ENCODE peak calls at places on chromosomes 13 and 19, in seven cellular contexts. One of them, this sample, is unnamed.

GRCh38 chr13:35818577-35819165 is 312.5 kb downstream of the DCLK1 start:
- ATAC-seq in heart left ventricle: no peak
- ATAC-seq in right lobe of liver: peak; percentile 41
- ATAC-seq in upper lobe of left lung: peak; percentile 75
- ATAC-seq in gastrocnemius medialis: peak; percentile 53
- ATAC-seq in HCT116: peak; percentile 64
- ATAC-seq in A549: no peak
- ATAC-seq in this sample: peak; percentile 57

GRCh38 chr13:83692800-83693199 is 189.5 kb downstream of the SLITRK1 start:
- ATAC-seq in heart left ventricle: no peak
- ATAC-seq in right lobe of liver: no peak
- ATAC-seq in upper lobe of left lung: no peak
- ATAC-seq in gastrocnemius medialis: no peak
- ATAC-seq in HCT116: no peak
- ATAC-seq in A549: no peak
- ATAC-seq in this sample: no peak

GRCh38 chr13:45410466-45410865 is 7.7 kb downstream of the SLC25A30 start:
- ATAC-seq in heart left ventricle: no peak
- ATAC-seq in right lobe of liver: no peak
- ATAC-seq in upper lobe of left lung: no peak
- ATAC-seq in gastrocnemius medialis: no peak
- ATAC-seq in HCT116: no peak
- ATAC-seq in A549: no peak
- ATAC-seq in this sample: no peak

GRCh38 chr13:50261502-50261901 is 246.3 kb downstream of the KCNRG start:
- ATAC-seq in heart left ventricle: no peak
- ATAC-seq in right lobe of liver: no peak
- ATAC-seq in upper lobe of left lung: no peak
- ATAC-seq in gastrocnemius medialis: no peak
- ATAC-seq in HCT116: peak; percentile 42
- ATAC-seq in A549: no peak
- ATAC-seq in this sample: no peak

GRCh38 chr19:43781630-43782310 is 997 bp upstream of the KCNN4 start:
- ATAC-seq in heart left ventricle: no peak
- ATAC-seq in right lobe of liver: no peak
- ATAC-seq in upper lobe of left lung: no peak
- ATAC-seq in gastrocnemius medialis: no peak
- ATAC-seq in HCT116: no peak
- ATAC-seq in A549: no peak
- ATAC-seq in this sample: no peak

GRCh38 chr13:73334459-73334858 is 275.7 kb downstream of the KLF5 start:
- ATAC-seq in heart left ventricle: no peak
- ATAC-seq in right lobe of liver: no peak
- ATAC-seq in upper lobe of left lung: no peak
- ATAC-seq in gastrocnemius medialis: no peak
- ATAC-seq in HCT116: no peak
- ATAC-seq in A549: peak; percentile 52
- ATAC-seq in this sample: no peak

GRCh38 chr13:101700598-101700997 is 248.1 kb downstream of the ITGBL1 start:
- ATAC-seq in heart left ventricle: peak; percentile 62
- ATAC-seq in right lobe of liver: peak; percentile 55
- ATAC-seq in upper lobe of left lung: peak; percentile 82
- ATAC-seq in gastrocnemius medialis: peak; percentile 72
- ATAC-seq in HCT116: no peak
- ATAC-seq in A549: no peak
- ATAC-seq in this sample: peak; percentile 85

GRCh38 chr13:73989244-73989843 is 144.9 kb downstream of the KLF12 start:
- ATAC-seq in heart left ventricle: no peak
- ATAC-seq in right lobe of liver: peak; percentile 95
- ATAC-seq in upper lobe of left lung: no peak
- ATAC-seq in gastrocnemius medialis: no peak
- ATAC-seq in HCT116: no peak
- ATAC-seq in A549: no peak
- ATAC-seq in this sample: no peak

GRCh38 chr19:34082289-34083077 is 89.8 kb upstream of the LSM14A start:
- ATAC-seq in heart left ventricle: no peak
- ATAC-seq in right lobe of liver: no peak
- ATAC-seq in upper lobe of left lung: no peak
- ATAC-seq in gastrocnemius medialis: no peak
- ATAC-seq in HCT116: no peak
- ATAC-seq in A549: no peak
- ATAC-seq in this sample: no peak

GRCh38 chr19:40191836-40192646 is 815 bp downstream of the MAP3K10 start:
- ATAC-seq in heart left ventricle: no peak
- ATAC-seq in right lobe of liver: peak; percentile 4
- ATAC-seq in upper lobe of left lung: peak; percentile 21
- ATAC-seq in gastrocnemius medialis: no peak
- ATAC-seq in HCT116: peak; percentile 58
- ATAC-seq in A549: peak; percentile 44
- ATAC-seq in this sample: peak; percentile 8

GRCh38 chr19:48418317-48419064 is 25.0 kb downstream of the GRIN2D start:
- ATAC-seq in heart left ventricle: no peak
- ATAC-seq in right lobe of liver: no peak
- ATAC-seq in upper lobe of left lung: no peak
- ATAC-seq in gastrocnemius medialis: no peak
- ATAC-seq in HCT116: peak; percentile 33
- ATAC-seq in A549: peak; percentile 45
- ATAC-seq in this sample: no peak

GRCh38 chr13:106986033-106986484 is 418.1 kb upstream of the ARGLU1 start:
- ATAC-seq in heart left ventricle: no peak
- ATAC-seq in right lobe of liver: peak; percentile 88
- ATAC-seq in upper lobe of left lung: peak; percentile 78
- ATAC-seq in gastrocnemius medialis: peak; percentile 47
- ATAC-seq in HCT116: no peak
- ATAC-seq in A549: no peak
- ATAC-seq in this sample: no peak

GRCh38 chr13:23865898-23866297 is 23.3 kb downstream of the MIPEP start:
- ATAC-seq in heart left ventricle: no peak
- ATAC-seq in right lobe of liver: no peak
- ATAC-seq in upper lobe of left lung: no peak
- ATAC-seq in gastrocnemius medialis: no peak
- ATAC-seq in HCT116: no peak
- ATAC-seq in A549: no peak
- ATAC-seq in this sample: no peak

GRCh38 chr13:111541752-111542529 is 221.5 kb downstream of the TEX29 start:
- ATAC-seq in heart left ventricle: no peak
- ATAC-seq in right lobe of liver: peak; percentile 42
- ATAC-seq in upper lobe of left lung: no peak
- ATAC-seq in gastrocnemius medialis: no peak
- ATAC-seq in HCT116: no peak
- ATAC-seq in A549: no peak
- ATAC-seq in this sample: no peak

GRCh38 chr13:24115671-24116070 is 44.8 kb upstream of the SPATA13 start:
- ATAC-seq in heart left ventricle: no peak
- ATAC-seq in right lobe of liver: no peak
- ATAC-seq in upper lobe of left lung: no peak
- ATAC-seq in gastrocnemius medialis: no peak
- ATAC-seq in HCT116: no peak
- ATAC-seq in A549: no peak
- ATAC-seq in this sample: no peak

GRCh38 chr19:38070573-38070972 is 153.4 kb downstream of the DPF1 start:
- ATAC-seq in heart left ventricle: no peak
- ATAC-seq in right lobe of liver: no peak
- ATAC-seq in upper lobe of left lung: no peak
- ATAC-seq in gastrocnemius medialis: no peak
- ATAC-seq in HCT116: no peak
- ATAC-seq in A549: peak; percentile 58
- ATAC-seq in this sample: no peak

GRCh38 chr19:34134190-34135032 is 37.9 kb upstream of the LSM14A start:
- ATAC-seq in heart left ventricle: peak; percentile 93
- ATAC-seq in right lobe of liver: peak; percentile 99
- ATAC-seq in upper lobe of left lung: peak; percentile 100
- ATAC-seq in gastrocnemius medialis: peak; percentile 93
- ATAC-seq in HCT116: peak; percentile 95
- ATAC-seq in A549: peak; percentile 97
- ATAC-seq in this sample: peak; percentile 99

GRCh38 chr13:29595380-29596063 is at the start of gene SLC7A1:
- ATAC-seq in heart left ventricle: peak; percentile 64
- ATAC-seq in right lobe of liver: peak; percentile 94
- ATAC-seq in upper lobe of left lung: peak; percentile 95
- ATAC-seq in gastrocnemius medialis: peak; percentile 81
- ATAC-seq in HCT116: peak; percentile 91
- ATAC-seq in A549: peak; percentile 89
- ATAC-seq in this sample: peak; percentile 94

GRCh38 chr13:29594710-29595379 is 643 bp downstream of the SLC7A1 start:
- ATAC-seq in heart left ventricle: no peak
- ATAC-seq in right lobe of liver: peak; percentile 38
- ATAC-seq in upper lobe of left lung: peak; percentile 83
- ATAC-seq in gastrocnemius medialis: peak; percentile 76
- ATAC-seq in HCT116: peak; percentile 40
- ATAC-seq in A549: peak; percentile 68
- ATAC-seq in this sample: peak; percentile 61

GRCh38 chr13:29596064-29596418 is 553 bp upstream of the SLC7A1 start:
- ATAC-seq in heart left ventricle: no peak
- ATAC-seq in right lobe of liver: no peak
- ATAC-seq in upper lobe of left lung: no peak
- ATAC-seq in gastrocnemius medialis: no peak
- ATAC-seq in HCT116: no peak
- ATAC-seq in A549: no peak
- ATAC-seq in this sample: no peak

GRCh38 chr13:29593605-29594297 is 1.7 kb downstream of the SLC7A1 start:
- ATAC-seq in heart left ventricle: no peak
- ATAC-seq in right lobe of liver: no peak
- ATAC-seq in upper lobe of left lung: no peak
- ATAC-seq in gastrocnemius medialis: no peak
- ATAC-seq in HCT116: no peak
- ATAC-seq in A549: no peak
- ATAC-seq in this sample: no peak

GRCh38 chr13:29594310-29594709 is 1.2 kb downstream of the SLC7A1 start:
- ATAC-seq in heart left ventricle: peak; percentile 10
- ATAC-seq in right lobe of liver: peak; percentile 10
- ATAC-seq in upper lobe of left lung: peak; percentile 29
- ATAC-seq in gastrocnemius medialis: peak; percentile 38
- ATAC-seq in HCT116: peak; percentile 14
- ATAC-seq in A549: peak; percentile 75
- ATAC-seq in this sample: peak; percentile 20
- TF ChIP-seq POLR2A in heart left ventricle: no peak
- TF ChIP-seq POLR2A in right lobe of liver: peak; percentile 29
- TF ChIP-seq POLR2A in upper lobe of left lung: no peak
- TF ChIP-seq POLR2A in gastrocnemius medialis: no peak
- TF ChIP-seq POLR2A in HCT116: no peak
- TF ChIP-seq POLR2A in A549: no peak
- TF ChIP-seq POLR2A in this sample: no peak

GRCh38 chr19:12294308-12295158 is at the start of gene ZNF44:
- ATAC-seq in heart left ventricle: peak; percentile 99
- ATAC-seq in right lobe of liver: peak; percentile 98
- ATAC-seq in upper lobe of left lung: peak; percentile 99
- ATAC-seq in gastrocnemius medialis: peak; percentile 99
- ATAC-seq in HCT116: peak; percentile 96
- ATAC-seq in A549: peak; percentile 98
- ATAC-seq in this sample: peak; percentile 99

GRCh38 chr19:12289790-12290065 is 5.0 kb downstream of the ZNF44 start:
- ATAC-seq in heart left ventricle: no peak
- ATAC-seq in right lobe of liver: no peak
- ATAC-seq in upper lobe of left lung: no peak
- ATAC-seq in gastrocnemius medialis: no peak
- ATAC-seq in HCT116: no peak
- ATAC-seq in A549: no peak
- ATAC-seq in this sample: no peak

GRCh38 chr19:12295191-12295590 is 508 bp upstream of the ZNF44 start:
- ATAC-seq in heart left ventricle: peak; percentile 5
- ATAC-seq in right lobe of liver: no peak
- ATAC-seq in upper lobe of left lung: no peak
- ATAC-seq in gastrocnemius medialis: no peak
- ATAC-seq in HCT116: no peak
- ATAC-seq in A549: no peak
- ATAC-seq in this sample: no peak

DNA sequence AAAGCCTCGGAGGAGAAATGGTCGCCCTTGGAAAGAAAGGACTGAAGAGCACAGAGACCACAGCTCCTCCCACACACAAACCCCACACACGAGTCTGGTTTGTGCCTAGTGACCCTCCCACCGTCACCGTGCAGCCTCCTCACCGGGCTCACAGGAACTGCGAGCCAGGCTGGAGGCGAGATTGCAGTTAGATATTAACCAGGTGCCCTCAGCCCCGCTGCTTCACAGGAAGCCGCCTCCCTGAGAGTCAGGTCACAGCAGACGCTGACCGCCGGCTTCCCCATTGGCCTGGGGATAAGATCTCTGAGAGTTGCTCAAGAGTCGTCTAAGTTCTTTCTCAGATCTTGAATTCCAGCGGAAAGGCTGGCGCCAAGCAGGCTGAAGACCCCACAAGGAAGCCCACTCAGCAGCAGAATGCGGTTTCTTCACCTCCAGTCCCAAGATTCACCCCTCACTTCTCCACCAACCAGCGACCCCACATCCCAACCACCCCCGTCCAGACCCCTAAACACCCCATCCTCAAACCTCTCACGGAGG is 844 bp downstream of the ZNF44 start:
- ATAC-seq in heart left ventricle: no peak
- ATAC-seq in right lobe of liver: peak; percentile 73
- ATAC-seq in upper lobe of left lung: peak; percentile 79
- ATAC-seq in gastrocnemius medialis: peak; percentile 63
- ATAC-seq in HCT116: peak; percentile 57
- ATAC-seq in A549: peak; percentile 79
- ATAC-seq in this sample: peak; percentile 47
- TF ChIP-seq POLR2A in heart left ventricle: no peak
- TF ChIP-seq POLR2A in right lobe of liver: peak; percentile 51
- TF ChIP-seq POLR2A in upper lobe of left lung: peak; percentile 38
- TF ChIP-seq POLR2A in gastrocnemius medialis: no peak
- TF ChIP-seq POLR2A in HCT116: no peak
- TF ChIP-seq POLR2A in A549: no peak
- TF ChIP-seq POLR2A in this sample: no peak

GRCh38 chr19:50329146-50329925 is at the start of gene KCNC3:
- ATAC-seq in heart left ventricle: peak; percentile 91
- ATAC-seq in right lobe of liver: peak; percentile 88
- ATAC-seq in upper lobe of left lung: peak; percentile 89
- ATAC-seq in gastrocnemius medialis: peak; percentile 77
- ATAC-seq in HCT116: peak; percentile 75
- ATAC-seq in A549: peak; percentile 83
- ATAC-seq in this sample: peak; percentile 91
- TF ChIP-seq POLR2A in heart left ventricle: peak; percentile 69
- TF ChIP-seq POLR2A in right lobe of liver: peak; percentile 73
- TF ChIP-seq POLR2A in upper lobe of left lung: peak; percentile 70
- TF ChIP-seq POLR2A in gastrocnemius medialis: peak; percentile 86
- TF ChIP-seq POLR2A in HCT116: peak; percentile 84
- TF ChIP-seq POLR2A in A549: no peak
- TF ChIP-seq POLR2A in this sample: peak; percentile 10

DNA sequence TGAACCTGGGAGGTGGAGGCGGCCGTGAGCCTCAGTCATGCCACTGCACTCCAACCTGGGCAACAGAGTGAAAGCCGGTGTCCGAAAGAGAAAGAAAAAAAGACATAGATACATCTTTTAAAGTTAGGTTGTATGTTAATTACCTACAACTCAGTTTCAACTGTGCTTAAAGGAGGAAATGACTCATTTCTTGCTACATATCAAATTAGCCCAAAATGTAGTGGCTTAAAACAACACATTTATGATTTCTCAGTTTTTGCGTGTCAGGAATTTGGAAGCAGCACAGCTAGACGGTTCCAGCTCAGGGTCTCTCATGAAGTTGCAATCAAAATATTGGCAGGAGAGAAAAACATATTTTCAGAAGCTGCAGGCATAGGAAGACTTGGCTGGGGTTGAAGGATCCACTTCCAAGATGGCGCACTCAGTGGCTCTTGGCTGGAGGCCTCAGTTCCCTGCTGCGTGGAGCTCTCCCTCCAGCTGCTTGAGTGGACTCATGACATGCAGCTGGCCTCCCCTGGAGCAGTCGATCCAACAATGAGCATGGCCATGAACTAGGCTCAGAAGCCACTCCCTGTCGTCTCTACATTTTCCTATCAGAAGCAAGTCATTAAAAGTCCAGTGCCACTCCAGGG is 7.1 kb downstream of the LDLR start:
- ATAC-seq in heart left ventricle: peak; percentile 68
- ATAC-seq in right lobe of liver: peak; percentile 6
- ATAC-seq in upper lobe of left lung: no peak
- ATAC-seq in gastrocnemius medialis: no peak
- ATAC-seq in HCT116: no peak
- ATAC-seq in A549: no peak
- ATAC-seq in this sample: peak; percentile 56
- TF ChIP-seq POLR2A in heart left ventricle: no peak
- TF ChIP-seq POLR2A in right lobe of liver: no peak
- TF ChIP-seq POLR2A in upper lobe of left lung: no peak
- TF ChIP-seq POLR2A in gastrocnemius medialis: no peak
- TF ChIP-seq POLR2A in HCT116: no peak
- TF ChIP-seq POLR2A in A549: no peak
- TF ChIP-seq POLR2A in this sample: no peak